ENCODE peak calls at places on chromosomes 5 and 9, in nine cellular contexts. One of them, this sample, is unnamed.

GRCh38 chr5:6373081-6373846 is 5.1 kb downstream of the MED10 start:
- DNase-seq in astrocyte of the spinal cord: no peak
- DNase-seq in fibroblast of lung: no peak
- DNase-seq in right atrium auricular region: peak; percentile 26
- DNase-seq in GM13977: no peak
- DNase-seq in mucosa of descending colon: no peak
- DNase-seq in H9: peak; percentile 20
- DNase-seq in foreskin fibroblast: no peak
- DNase-seq in brain microvascular endothelial cell: no peak
- DNase-seq in this sample: no peak

GRCh38 chr5:78964889-78965288 is 20.2 kb downstream of the ARSB start:
- DNase-seq in astrocyte of the spinal cord: peak; percentile 81
- DNase-seq in right atrium auricular region: no peak
- DNase-seq in fibroblast of lung: peak; percentile 82
- DNase-seq in H9: no peak
- DNase-seq in foreskin fibroblast: peak; percentile 55
- DNase-seq in brain microvascular endothelial cell: peak; percentile 59
- DNase-seq in GM13977: peak; percentile 34
- DNase-seq in mucosa of descending colon: no peak
- DNase-seq in this sample: no peak

GRCh38 chr5:37838152-37838932 is 1.5 kb downstream of the GDNF start:
- DNase-seq in astrocyte of the spinal cord: peak; percentile 40
- DNase-seq in fibroblast of lung: no peak
- DNase-seq in right atrium auricular region: no peak
- DNase-seq in foreskin fibroblast: peak; percentile 28
- DNase-seq in brain microvascular endothelial cell: no peak
- DNase-seq in mucosa of descending colon: no peak
- DNase-seq in H9: peak; percentile 75
- DNase-seq in GM13977: peak; percentile 40
- DNase-seq in this sample: no peak

GRCh38 chr5:137498301-137498735 is 808 bp downstream of the SPOCK1 start:
- DNase-seq in fibroblast of lung: no peak
- DNase-seq in foreskin fibroblast: peak; percentile 18
- DNase-seq in mucosa of descending colon: no peak
- DNase-seq in right atrium auricular region: no peak
- DNase-seq in astrocyte of the spinal cord: no peak
- DNase-seq in H9: peak; percentile 60
- DNase-seq in GM13977: peak; percentile 32
- DNase-seq in brain microvascular endothelial cell: no peak
- DNase-seq in this sample: peak; percentile 10

GRCh38 chr5:67244345-67244793 is 47.8 kb upstream of the CD180 start:
- DNase-seq in foreskin fibroblast: no peak
- DNase-seq in astrocyte of the spinal cord: no peak
- DNase-seq in brain microvascular endothelial cell: no peak
- DNase-seq in GM13977: no peak
- DNase-seq in right atrium auricular region: no peak
- DNase-seq in fibroblast of lung: no peak
- DNase-seq in mucosa of descending colon: no peak
- DNase-seq in H9: no peak
- DNase-seq in this sample: no peak

GRCh38 chr9:128909859-128910258 is 10.9 kb upstream of the PHYHD1 start:
- DNase-seq in astrocyte of the spinal cord: no peak
- DNase-seq in fibroblast of lung: no peak
- DNase-seq in H9: no peak
- DNase-seq in foreskin fibroblast: no peak
- DNase-seq in GM13977: no peak
- DNase-seq in right atrium auricular region: no peak
- DNase-seq in brain microvascular endothelial cell: no peak
- DNase-seq in mucosa of descending colon: no peak
- DNase-seq in this sample: no peak

GRCh38 chr9:125428060-125428481 is 166.4 kb downstream of the GAPVD1 start:
- DNase-seq in fibroblast of lung: no peak
- DNase-seq in foreskin fibroblast: no peak
- DNase-seq in GM13977: peak; percentile 75
- DNase-seq in brain microvascular endothelial cell: no peak
- DNase-seq in mucosa of descending colon: peak; percentile 48
- DNase-seq in right atrium auricular region: no peak
- DNase-seq in astrocyte of the spinal cord: no peak
- DNase-seq in H9: no peak
- DNase-seq in this sample: peak; percentile 46

GRCh38 chr5:178068293-178068692 is 45.0 kb upstream of the N4BP3 start:
- DNase-seq in H9: no peak
- DNase-seq in fibroblast of lung: no peak
- DNase-seq in astrocyte of the spinal cord: no peak
- DNase-seq in right atrium auricular region: no peak
- DNase-seq in brain microvascular endothelial cell: no peak
- DNase-seq in mucosa of descending colon: no peak
- DNase-seq in foreskin fibroblast: no peak
- DNase-seq in GM13977: no peak
- DNase-seq in this sample: peak; percentile 55

GRCh38 chr9:129237195-129237611 is 59.1 kb upstream of the IER5L start:
- DNase-seq in right atrium auricular region: no peak
- DNase-seq in astrocyte of the spinal cord: peak; percentile 50
- DNase-seq in H9: no peak
- DNase-seq in foreskin fibroblast: peak; percentile 51
- DNase-seq in fibroblast of lung: peak; percentile 53
- DNase-seq in mucosa of descending colon: no peak
- DNase-seq in GM13977: no peak
- DNase-seq in brain microvascular endothelial cell: peak; percentile 59
- DNase-seq in this sample: no peak

GRCh38 chr5:174793684-174794328 is 69.4 kb downstream of the MSX2 start:
- DNase-seq in astrocyte of the spinal cord: peak; percentile 67
- DNase-seq in brain microvascular endothelial cell: peak; percentile 49
- DNase-seq in H9: peak; percentile 83
- DNase-seq in foreskin fibroblast: peak; percentile 40
- DNase-seq in mucosa of descending colon: peak; percentile 64
- DNase-seq in fibroblast of lung: peak; percentile 64
- DNase-seq in GM13977: peak; percentile 75
- DNase-seq in right atrium auricular region: peak; percentile 72
- DNase-seq in this sample: peak; percentile 67

GRCh38 chr9:115157245-115157674 is 39.3 kb upstream of the TNC start:
- DNase-seq in GM13977: no peak
- DNase-seq in astrocyte of the spinal cord: peak; percentile 83
- DNase-seq in H9: no peak
- DNase-seq in right atrium auricular region: no peak
- DNase-seq in foreskin fibroblast: peak; percentile 78
- DNase-seq in mucosa of descending colon: no peak
- DNase-seq in fibroblast of lung: peak; percentile 87
- DNase-seq in brain microvascular endothelial cell: peak; percentile 79
- DNase-seq in this sample: no peak

GRCh38 chr5:55406292-55406691 is 98.5 kb downstream of the MTREX start:
- DNase-seq in right atrium auricular region: no peak
- DNase-seq in GM13977: no peak
- DNase-seq in H9: no peak
- DNase-seq in brain microvascular endothelial cell: no peak
- DNase-seq in foreskin fibroblast: no peak
- DNase-seq in mucosa of descending colon: no peak
- DNase-seq in astrocyte of the spinal cord: no peak
- DNase-seq in fibroblast of lung: no peak
- DNase-seq in this sample: no peak

GRCh38 chr9:88049677-88050307 is 75.5 kb upstream of the CDK20 start:
- DNase-seq in GM13977: no peak
- DNase-seq in brain microvascular endothelial cell: no peak
- DNase-seq in foreskin fibroblast: no peak
- DNase-seq in right atrium auricular region: no peak
- DNase-seq in mucosa of descending colon: no peak
- DNase-seq in astrocyte of the spinal cord: no peak
- DNase-seq in fibroblast of lung: no peak
- DNase-seq in H9: peak; percentile 40
- DNase-seq in this sample: no peak
- TF ChIP-seq CTCF in GM13977: no peak
- TF ChIP-seq CTCF in brain microvascular endothelial cell: no peak
- TF ChIP-seq CTCF in foreskin fibroblast: no peak
- TF ChIP-seq CTCF in right atrium auricular region: no peak
- TF ChIP-seq CTCF in mucosa of descending colon: no peak
- TF ChIP-seq CTCF in astrocyte of the spinal cord: no peak
- TF ChIP-seq CTCF in fibroblast of lung: no peak
- TF ChIP-seq CTCF in H9: peak; percentile 23
- TF ChIP-seq CTCF in this sample: no peak

GRCh38 chr5:130868186-130868821 is 296.8 kb downstream of the HINT1 start:
- DNase-seq in H9: no peak
- DNase-seq in astrocyte of the spinal cord: peak; percentile 25
- DNase-seq in foreskin fibroblast: no peak
- DNase-seq in GM13977: no peak
- DNase-seq in fibroblast of lung: no peak
- DNase-seq in brain microvascular endothelial cell: peak; percentile 33
- DNase-seq in mucosa of descending colon: no peak
- DNase-seq in right atrium auricular region: no peak
- DNase-seq in this sample: no peak

GRCh38 chr5:130874861-130875419 is 290.1 kb downstream of the HINT1 start:
- DNase-seq in foreskin fibroblast: peak; percentile 1
- DNase-seq in brain microvascular endothelial cell: no peak
- DNase-seq in H9: no peak
- DNase-seq in mucosa of descending colon: no peak
- DNase-seq in fibroblast of lung: no peak
- DNase-seq in right atrium auricular region: no peak
- DNase-seq in astrocyte of the spinal cord: no peak
- DNase-seq in GM13977: no peak
- DNase-seq in this sample: no peak

GRCh38 chr5:130875673-130876072 is 289.4 kb downstream of the HINT1 start:
- DNase-seq in astrocyte of the spinal cord: no peak
- DNase-seq in right atrium auricular region: no peak
- DNase-seq in GM13977: no peak
- DNase-seq in H9: no peak
- DNase-seq in brain microvascular endothelial cell: no peak
- DNase-seq in foreskin fibroblast: no peak
- DNase-seq in fibroblast of lung: no peak
- DNase-seq in mucosa of descending colon: no peak
- DNase-seq in this sample: no peak

DNA sequence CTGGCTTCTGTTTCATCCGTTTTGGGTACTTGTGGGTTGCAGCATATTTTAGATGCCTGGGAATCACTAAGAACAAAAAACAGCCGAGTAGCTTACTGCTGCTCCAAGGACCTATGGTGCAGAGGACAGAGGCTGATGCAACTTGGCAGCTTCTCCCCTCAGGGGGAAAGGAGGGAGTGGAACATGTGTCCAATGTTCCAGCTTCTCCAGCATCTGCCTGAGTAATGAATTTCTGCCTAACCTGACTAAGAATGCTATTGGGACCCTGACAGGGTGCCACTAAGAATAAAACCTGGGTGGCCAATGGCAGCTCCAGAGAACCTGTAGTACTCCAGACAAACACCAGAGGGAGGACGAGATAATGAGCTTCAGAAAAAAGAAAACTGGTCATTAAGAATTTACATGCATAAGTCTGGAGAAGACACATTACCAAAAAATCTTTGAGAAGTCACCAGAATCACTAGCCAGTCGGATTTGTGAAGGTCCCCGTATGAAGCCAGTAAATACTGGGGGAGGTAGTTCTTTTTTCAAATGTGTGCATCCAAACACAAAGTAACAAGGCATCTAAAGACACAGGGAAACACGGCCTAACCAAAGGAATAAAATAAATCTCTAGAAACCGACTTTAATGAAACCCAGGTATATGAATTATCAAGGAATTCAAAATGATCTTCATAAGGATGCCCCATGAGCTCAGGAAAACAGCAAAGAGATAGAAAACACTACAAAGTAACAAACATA is 293.5 kb downstream of the HINT1 start:
- DNase-seq in mucosa of descending colon: no peak
- DNase-seq in fibroblast of lung: peak; percentile 5
- DNase-seq in brain microvascular endothelial cell: peak; percentile 33
- DNase-seq in right atrium auricular region: no peak
- DNase-seq in GM13977: peak; percentile 37
- DNase-seq in astrocyte of the spinal cord: peak; percentile 20
- DNase-seq in foreskin fibroblast: peak; percentile 3
- DNase-seq in H9: peak; percentile 44
- DNase-seq in this sample: no peak
- TF ChIP-seq CTCF in mucosa of descending colon: peak; percentile 42
- TF ChIP-seq CTCF in fibroblast of lung: peak; percentile 48
- TF ChIP-seq CTCF in brain microvascular endothelial cell: peak; percentile 66
- TF ChIP-seq CTCF in right atrium auricular region: no peak
- TF ChIP-seq CTCF in GM13977: peak; percentile 58
- TF ChIP-seq CTCF in astrocyte of the spinal cord: peak; percentile 61
- TF ChIP-seq CTCF in foreskin fibroblast: peak; percentile 56
- TF ChIP-seq CTCF in H9: peak; percentile 75
- TF ChIP-seq CTCF in this sample: peak; percentile 76

GRCh38 chr9:136930014-136930413 is 14.5 kb downstream of the FBXW5 start:
- DNase-seq in brain microvascular endothelial cell: no peak
- DNase-seq in astrocyte of the spinal cord: no peak
- DNase-seq in fibroblast of lung: no peak
- DNase-seq in H9: no peak
- DNase-seq in foreskin fibroblast: no peak
- DNase-seq in right atrium auricular region: no peak
- DNase-seq in mucosa of descending colon: no peak
- DNase-seq in GM13977: no peak
- DNase-seq in this sample: no peak

GRCh38 chr9:136927343-136928261 is 16.9 kb downstream of the FBXW5 start:
- DNase-seq in brain microvascular endothelial cell: peak; percentile 22
- DNase-seq in H9: peak; percentile 17
- DNase-seq in astrocyte of the spinal cord: peak; percentile 10
- DNase-seq in GM13977: no peak
- DNase-seq in fibroblast of lung: no peak
- DNase-seq in foreskin fibroblast: peak; percentile 21
- DNase-seq in mucosa of descending colon: no peak
- DNase-seq in right atrium auricular region: no peak
- DNase-seq in this sample: no peak

GRCh38 chr9:136926154-136926704 is 18.3 kb downstream of the FBXW5 start:
- DNase-seq in astrocyte of the spinal cord: no peak
- DNase-seq in brain microvascular endothelial cell: peak; percentile 5
- DNase-seq in GM13977: no peak
- DNase-seq in foreskin fibroblast: no peak
- DNase-seq in mucosa of descending colon: no peak
- DNase-seq in right atrium auricular region: no peak
- DNase-seq in H9: peak; percentile 20
- DNase-seq in fibroblast of lung: no peak
- DNase-seq in this sample: no peak

GRCh38 chr9:136926749-136927148 is 17.8 kb downstream of the FBXW5 start:
- DNase-seq in right atrium auricular region: no peak
- DNase-seq in foreskin fibroblast: no peak
- DNase-seq in fibroblast of lung: no peak
- DNase-seq in mucosa of descending colon: no peak
- DNase-seq in H9: peak; percentile 18
- DNase-seq in astrocyte of the spinal cord: no peak
- DNase-seq in GM13977: no peak
- DNase-seq in brain microvascular endothelial cell: no peak
- DNase-seq in this sample: no peak

DNA sequence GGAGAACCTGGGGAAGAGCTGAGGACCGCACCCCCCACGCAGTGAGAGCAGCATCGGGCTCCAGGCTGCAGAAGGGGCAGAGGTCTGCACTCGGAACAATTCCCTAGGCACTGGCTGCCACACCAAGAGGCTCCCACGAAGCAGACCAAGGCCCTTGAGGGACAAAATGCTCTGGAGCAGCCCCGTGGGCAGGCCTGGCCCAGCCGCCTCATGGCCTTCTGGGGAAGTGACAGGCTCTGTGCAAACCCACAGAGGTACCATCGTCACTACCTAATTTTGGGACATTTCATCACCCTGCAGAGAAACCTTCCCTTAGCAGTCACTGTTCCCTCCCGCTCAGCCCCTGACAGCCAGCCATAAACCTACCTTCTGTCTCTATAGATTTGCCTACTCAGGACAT is 15.9 kb downstream of the FBXW5 start:
- DNase-seq in fibroblast of lung: no peak
- DNase-seq in GM13977: no peak
- DNase-seq in foreskin fibroblast: no peak
- DNase-seq in astrocyte of the spinal cord: no peak
- DNase-seq in H9: peak; percentile 20
- DNase-seq in right atrium auricular region: no peak
- DNase-seq in mucosa of descending colon: no peak
- DNase-seq in brain microvascular endothelial cell: no peak
- DNase-seq in this sample: no peak
- TF ChIP-seq CTCF in fibroblast of lung: no peak
- TF ChIP-seq CTCF in GM13977: no peak
- TF ChIP-seq CTCF in foreskin fibroblast: no peak
- TF ChIP-seq CTCF in astrocyte of the spinal cord: no peak
- TF ChIP-seq CTCF in H9: no peak
- TF ChIP-seq CTCF in right atrium auricular region: no peak
- TF ChIP-seq CTCF in mucosa of descending colon: no peak
- TF ChIP-seq CTCF in brain microvascular endothelial cell: no peak
- TF ChIP-seq CTCF in this sample: no peak

GRCh38 chr5:74257645-74258328 is 382.7 kb downstream of the ENC1 start:
- DNase-seq in GM13977: no peak
- DNase-seq in astrocyte of the spinal cord: no peak
- DNase-seq in mucosa of descending colon: peak; percentile 79
- DNase-seq in fibroblast of lung: peak; percentile 79
- DNase-seq in foreskin fibroblast: peak; percentile 43
- DNase-seq in H9: no peak
- DNase-seq in right atrium auricular region: peak; percentile 88
- DNase-seq in brain microvascular endothelial cell: no peak
- DNase-seq in this sample: no peak
- TF ChIP-seq CTCF in GM13977: no peak
- TF ChIP-seq CTCF in astrocyte of the spinal cord: no peak
- TF ChIP-seq CTCF in mucosa of descending colon: no peak
- TF ChIP-seq CTCF in fibroblast of lung: no peak
- TF ChIP-seq CTCF in foreskin fibroblast: no peak
- TF ChIP-seq CTCF in H9: no peak
- TF ChIP-seq CTCF in right atrium auricular region: no peak
- TF ChIP-seq CTCF in brain microvascular endothelial cell: no peak
- TF ChIP-seq CTCF in this sample: no peak

This sample was measured in GM06990.